ENCODE peak calls at places on chromosomes 16 and 17, in eight cellular contexts. One of them, this sample, is unnamed.

GRCh38 chr16:71383054-71383773 is 24.7 kb downstream of the CALB2 start:
- DNase-seq in mesenchymal stem cell: no peak
- DNase-seq in fibroblast of pulmonary artery: peak; percentile 2
- DNase-seq in stimulated activated naive CD4-positive, alpha-beta T cell: no peak
- DNase-seq in T-helper 17 cell: no peak
- DNase-seq in PC-3: peak; percentile 7
- DNase-seq in stimulated activated naive CD8-positive, alpha-beta T cell treated with anti-CD3 and anti-CD28 coated beads, Interleukin-15, Interleukin-2, amounts not matched to agents 100 U/mL and 50 U/mL, for 24 hours: peak; percentile 5
- DNase-seq in heart left ventricle: no peak
- DNase-seq in this sample: no peak

GRCh38 chr16:1920727-1921155 is 2.5 kb upstream of the HS3ST6 start:
- DNase-seq in mesenchymal stem cell: peak; percentile 28
- DNase-seq in fibroblast of pulmonary artery: no peak
- DNase-seq in stimulated activated naive CD4-positive, alpha-beta T cell: no peak
- DNase-seq in T-helper 17 cell: no peak
- DNase-seq in PC-3: peak; percentile 7
- DNase-seq in stimulated activated naive CD8-positive, alpha-beta T cell treated with anti-CD3 and anti-CD28 coated beads, Interleukin-15, Interleukin-2, amounts not matched to agents 100 U/mL and 50 U/mL, for 24 hours: peak; percentile 28
- DNase-seq in heart left ventricle: no peak
- DNase-seq in this sample: no peak

GRCh38 chr17:39225974-39226683 is 384 bp upstream of the STAC2 start:
- DNase-seq in mesenchymal stem cell: peak; percentile 50
- DNase-seq in fibroblast of pulmonary artery: peak; percentile 52
- DNase-seq in stimulated activated naive CD4-positive, alpha-beta T cell: no peak
- DNase-seq in T-helper 17 cell: no peak
- DNase-seq in PC-3: no peak
- DNase-seq in stimulated activated naive CD8-positive, alpha-beta T cell treated with anti-CD3 and anti-CD28 coated beads, Interleukin-15, Interleukin-2, amounts not matched to agents 100 U/mL and 50 U/mL, for 24 hours: peak; percentile 80
- DNase-seq in heart left ventricle: peak; percentile 87
- DNase-seq in this sample: no peak

GRCh38 chr17:79864617-79865250 is 25.5 kb upstream of the CBX4 start:
- DNase-seq in mesenchymal stem cell: no peak
- DNase-seq in fibroblast of pulmonary artery: no peak
- DNase-seq in stimulated activated naive CD4-positive, alpha-beta T cell: no peak
- DNase-seq in T-helper 17 cell: no peak
- DNase-seq in PC-3: no peak
- DNase-seq in stimulated activated naive CD8-positive, alpha-beta T cell treated with anti-CD3 and anti-CD28 coated beads, Interleukin-15, Interleukin-2, amounts not matched to agents 100 U/mL and 50 U/mL, for 24 hours: no peak
- DNase-seq in heart left ventricle: peak; percentile 37
- DNase-seq in this sample: no peak

GRCh38 chr16:11205754-11206459 is 50.1 kb downstream of the SOCS1 start:
- DNase-seq in mesenchymal stem cell: peak; percentile 68
- DNase-seq in fibroblast of pulmonary artery: peak; percentile 91
- DNase-seq in stimulated activated naive CD4-positive, alpha-beta T cell: no peak
- DNase-seq in T-helper 17 cell: no peak
- DNase-seq in PC-3: no peak
- DNase-seq in stimulated activated naive CD8-positive, alpha-beta T cell treated with anti-CD3 and anti-CD28 coated beads, Interleukin-15, Interleukin-2, amounts not matched to agents 100 U/mL and 50 U/mL, for 24 hours: peak; percentile 27
- DNase-seq in heart left ventricle: no peak
- DNase-seq in this sample: no peak

GRCh38 chr17:50882851-50883250 is 16.7 kb upstream of the TOB1 start:
- DNase-seq in mesenchymal stem cell: peak; percentile 56
- DNase-seq in fibroblast of pulmonary artery: peak; percentile 37
- DNase-seq in stimulated activated naive CD4-positive, alpha-beta T cell: no peak
- DNase-seq in T-helper 17 cell: no peak
- DNase-seq in PC-3: peak; percentile 85
- DNase-seq in stimulated activated naive CD8-positive, alpha-beta T cell treated with anti-CD3 and anti-CD28 coated beads, Interleukin-15, Interleukin-2, amounts not matched to agents 100 U/mL and 50 U/mL, for 24 hours: no peak
- DNase-seq in heart left ventricle: no peak
- DNase-seq in this sample: no peak

GRCh38 chr17:47924785-47925676 is 16.3 kb upstream of the PNPO start:
- DNase-seq in mesenchymal stem cell: no peak
- DNase-seq in fibroblast of pulmonary artery: no peak
- DNase-seq in stimulated activated naive CD4-positive, alpha-beta T cell: no peak
- DNase-seq in T-helper 17 cell: no peak
- DNase-seq in PC-3: no peak
- DNase-seq in stimulated activated naive CD8-positive, alpha-beta T cell treated with anti-CD3 and anti-CD28 coated beads, Interleukin-15, Interleukin-2, amounts not matched to agents 100 U/mL and 50 U/mL, for 24 hours: no peak
- DNase-seq in heart left ventricle: no peak
- DNase-seq in this sample: no peak

GRCh38 chr16:63612462-63613227 is 1509.2 kb downstream of the CDH11 start:
- DNase-seq in mesenchymal stem cell: no peak
- DNase-seq in fibroblast of pulmonary artery: peak; percentile 6
- DNase-seq in stimulated activated naive CD4-positive, alpha-beta T cell: no peak
- DNase-seq in T-helper 17 cell: no peak
- DNase-seq in PC-3: no peak
- DNase-seq in stimulated activated naive CD8-positive, alpha-beta T cell treated with anti-CD3 and anti-CD28 coated beads, Interleukin-15, Interleukin-2, amounts not matched to agents 100 U/mL and 50 U/mL, for 24 hours: no peak
- DNase-seq in heart left ventricle: no peak
- DNase-seq in this sample: no peak

GRCh38 chr16:85935957-85936760 is 37.2 kb downstream of the IRF8 start:
- DNase-seq in mesenchymal stem cell: no peak
- DNase-seq in fibroblast of pulmonary artery: no peak
- DNase-seq in stimulated activated naive CD4-positive, alpha-beta T cell: peak; percentile 74
- DNase-seq in T-helper 17 cell: peak; percentile 32
- DNase-seq in PC-3: no peak
- DNase-seq in stimulated activated naive CD8-positive, alpha-beta T cell treated with anti-CD3 and anti-CD28 coated beads, Interleukin-15, Interleukin-2, amounts not matched to agents 100 U/mL and 50 U/mL, for 24 hours: peak; percentile 81
- DNase-seq in heart left ventricle: no peak
- DNase-seq in this sample: peak; percentile 79

GRCh38 chr17:1515640-1516402 is 591 bp downstream of the INPP5K start:
- DNase-seq in mesenchymal stem cell: peak; percentile 95
- DNase-seq in fibroblast of pulmonary artery: peak; percentile 94
- DNase-seq in stimulated activated naive CD4-positive, alpha-beta T cell: peak; percentile 48
- DNase-seq in T-helper 17 cell: peak; percentile 31
- DNase-seq in PC-3: peak; percentile 71
- DNase-seq in stimulated activated naive CD8-positive, alpha-beta T cell treated with anti-CD3 and anti-CD28 coated beads, Interleukin-15, Interleukin-2, amounts not matched to agents 100 U/mL and 50 U/mL, for 24 hours: peak; percentile 46
- DNase-seq in heart left ventricle: no peak
- DNase-seq in this sample: peak; percentile 38